ENCODE peak calls at places on chromosomes 7 and 10, in eight cellular contexts. One of them, this sample, is unnamed.

GRCh38 chr7:99194301-99194700 is 13.6 kb downstream of the KPNA7 start:
- DNase-seq in lung: no peak
- DNase-seq in kidney: no peak
- DNase-seq in Peyer's patch: no peak
- DNase-seq in foreskin fibroblast: peak
- DNase-seq in WERI-Rb-1: no peak
- DNase-seq in activated B cell treated with CpG ODN at 0.5 μM for 24 hours: no peak
- DNase-seq in suprapubic skin: no peak
- DNase-seq in this sample: no peak

GRCh38 chr10:78927257-78927995 is 141.3 kb upstream of the ZMIZ1 start:
- DNase-seq in kidney: no peak
- DNase-seq in Peyer's patch: no peak
- DNase-seq in lung: no peak
- DNase-seq in foreskin fibroblast: no peak
- DNase-seq in WERI-Rb-1: no peak
- DNase-seq in suprapubic skin: peak
- DNase-seq in activated B cell treated with CpG ODN at 0.5 μM for 24 hours: no peak
- DNase-seq in this sample: no peak

GRCh38 chr10:24446739-24447138 is 237.8 kb downstream of the KIAA1217 start:
- DNase-seq in foreskin fibroblast: peak
- DNase-seq in kidney: no peak
- DNase-seq in Peyer's patch: no peak
- DNase-seq in suprapubic skin: no peak
- DNase-seq in lung: no peak
- DNase-seq in activated B cell treated with CpG ODN at 0.5 μM for 24 hours: no peak
- DNase-seq in WERI-Rb-1: no peak
- DNase-seq in this sample: peak

GRCh38 chr10:6476989-6477388 is 103.1 kb downstream of the PRKCQ start:
- DNase-seq in activated B cell treated with CpG ODN at 0.5 μM for 24 hours: no peak
- DNase-seq in Peyer's patch: no peak
- DNase-seq in foreskin fibroblast: no peak
- DNase-seq in WERI-Rb-1: no peak
- DNase-seq in kidney: no peak
- DNase-seq in lung: no peak
- DNase-seq in suprapubic skin: no peak
- DNase-seq in this sample: no peak

GRCh38 chr7:85125679-85126078 is 61.2 kb downstream of the SEMA3D start:
- DNase-seq in kidney: no peak
- DNase-seq in activated B cell treated with CpG ODN at 0.5 μM for 24 hours: no peak
- DNase-seq in Peyer's patch: no peak
- DNase-seq in lung: no peak
- DNase-seq in WERI-Rb-1: no peak
- DNase-seq in foreskin fibroblast: peak
- DNase-seq in suprapubic skin: no peak
- DNase-seq in this sample: no peak

GRCh38 chr7:118232837-118233236 is 8.3 kb downstream of the ANKRD7 start:
- DNase-seq in activated B cell treated with CpG ODN at 0.5 μM for 24 hours: no peak
- DNase-seq in foreskin fibroblast: no peak
- DNase-seq in kidney: no peak
- DNase-seq in lung: no peak
- DNase-seq in WERI-Rb-1: no peak
- DNase-seq in suprapubic skin: no peak
- DNase-seq in Peyer's patch: no peak
- DNase-seq in this sample: no peak

GRCh38 chr7:43594020-43594419 is 11.1 kb downstream of the STK17A start:
- DNase-seq in suprapubic skin: no peak
- DNase-seq in activated B cell treated with CpG ODN at 0.5 μM for 24 hours: no peak
- DNase-seq in lung: no peak
- DNase-seq in Peyer's patch: no peak
- DNase-seq in WERI-Rb-1: no peak
- DNase-seq in kidney: no peak
- DNase-seq in foreskin fibroblast: no peak
- DNase-seq in this sample: no peak

GRCh38 chr10:90930070-90930837 is 9.4 kb upstream of the ANKRD1 start:
- DNase-seq in foreskin fibroblast: peak
- DNase-seq in activated B cell treated with CpG ODN at 0.5 μM for 24 hours: no peak
- DNase-seq in lung: no peak
- DNase-seq in kidney: peak
- DNase-seq in suprapubic skin: no peak
- DNase-seq in WERI-Rb-1: peak
- DNase-seq in Peyer's patch: no peak
- DNase-seq in this sample: peak

GRCh38 chr7:135620980-135621850 is 41.1 kb upstream of the STMP1 start:
- DNase-seq in lung: peak
- DNase-seq in WERI-Rb-1: peak
- DNase-seq in suprapubic skin: no peak
- DNase-seq in foreskin fibroblast: peak
- DNase-seq in kidney: no peak
- DNase-seq in activated B cell treated with CpG ODN at 0.5 μM for 24 hours: no peak
- DNase-seq in Peyer's patch: no peak
- DNase-seq in this sample: peak
- TF ChIP-seq CTCF in lung: peak
- TF ChIP-seq CTCF in WERI-Rb-1: peak
- TF ChIP-seq CTCF in suprapubic skin: peak
- TF ChIP-seq CTCF in foreskin fibroblast: peak
- TF ChIP-seq CTCF in kidney: peak
- TF ChIP-seq CTCF in activated B cell treated with CpG ODN at 0.5 μM for 24 hours: peak
- TF ChIP-seq CTCF in Peyer's patch: peak
- TF ChIP-seq CTCF in this sample: peak

DNA sequence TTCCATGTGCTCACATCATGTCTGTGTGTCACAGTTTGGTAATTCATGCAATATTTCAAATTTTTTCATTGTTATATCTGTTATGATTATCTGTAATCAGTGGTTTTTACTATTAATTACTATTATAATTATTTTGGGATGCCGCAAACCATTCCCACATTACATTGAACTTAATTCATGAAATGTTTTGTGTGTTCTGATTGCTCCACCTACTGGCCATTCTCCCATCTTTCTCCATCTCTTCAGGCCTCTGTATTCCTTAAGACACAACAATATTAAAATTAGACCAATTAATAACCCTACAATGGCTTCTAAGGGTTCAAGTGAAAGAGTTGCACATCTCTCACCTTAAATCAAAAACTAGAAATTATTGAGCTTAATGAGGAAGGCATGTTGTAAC is 398.5 kb downstream of the PCDH15 start:
- DNase-seq in lung: no peak
- DNase-seq in WERI-Rb-1: peak
- DNase-seq in foreskin fibroblast: peak
- DNase-seq in suprapubic skin: no peak
- DNase-seq in kidney: no peak
- DNase-seq in Peyer's patch: no peak
- DNase-seq in activated B cell treated with CpG ODN at 0.5 μM for 24 hours: no peak
- DNase-seq in this sample: no peak
- TF ChIP-seq CTCF in lung: no peak
- TF ChIP-seq CTCF in WERI-Rb-1: peak
- TF ChIP-seq CTCF in foreskin fibroblast: no peak
- TF ChIP-seq CTCF in suprapubic skin: no peak
- TF ChIP-seq CTCF in kidney: peak
- TF ChIP-seq CTCF in Peyer's patch: peak
- TF ChIP-seq CTCF in activated B cell treated with CpG ODN at 0.5 μM for 24 hours: no peak
- TF ChIP-seq CTCF in this sample: peak

GRCh38 chr10:119371704-119372663 is 164.6 kb downstream of the GRK5 start:
- DNase-seq in WERI-Rb-1: no peak
- DNase-seq in foreskin fibroblast: no peak
- DNase-seq in lung: no peak
- DNase-seq in activated B cell treated with CpG ODN at 0.5 μM for 24 hours: no peak
- DNase-seq in kidney: no peak
- DNase-seq in Peyer's patch: no peak
- DNase-seq in suprapubic skin: no peak
- DNase-seq in this sample: peak
- TF ChIP-seq CTCF in WERI-Rb-1: no peak
- TF ChIP-seq CTCF in foreskin fibroblast: no peak
- TF ChIP-seq CTCF in lung: no peak
- TF ChIP-seq CTCF in activated B cell treated with CpG ODN at 0.5 μM for 24 hours: no peak
- TF ChIP-seq CTCF in kidney: no peak
- TF ChIP-seq CTCF in Peyer's patch: no peak
- TF ChIP-seq CTCF in suprapubic skin: no peak
- TF ChIP-seq CTCF in this sample: peak

GRCh38 chr7:155371331-155371883 is 73.7 kb downstream of the INSIG1 start:
- DNase-seq in suprapubic skin: peak
- DNase-seq in activated B cell treated with CpG ODN at 0.5 μM for 24 hours: no peak
- DNase-seq in Peyer's patch: no peak
- DNase-seq in WERI-Rb-1: no peak
- DNase-seq in lung: no peak
- DNase-seq in foreskin fibroblast: no peak
- DNase-seq in kidney: peak
- DNase-seq in this sample: no peak

GRCh38 chr7:155373359-155374273 is 75.9 kb downstream of the INSIG1 start:
- DNase-seq in foreskin fibroblast: peak
- DNase-seq in kidney: peak
- DNase-seq in suprapubic skin: no peak
- DNase-seq in WERI-Rb-1: no peak
- DNase-seq in lung: no peak
- DNase-seq in Peyer's patch: no peak
- DNase-seq in activated B cell treated with CpG ODN at 0.5 μM for 24 hours: peak
- DNase-seq in this sample: no peak

GRCh38 chr7:155372782-155373358 is 75.2 kb downstream of the INSIG1 start:
- DNase-seq in lung: no peak
- DNase-seq in foreskin fibroblast: no peak
- DNase-seq in suprapubic skin: no peak
- DNase-seq in kidney: peak
- DNase-seq in activated B cell treated with CpG ODN at 0.5 μM for 24 hours: no peak
- DNase-seq in Peyer's patch: no peak
- DNase-seq in WERI-Rb-1: no peak
- DNase-seq in this sample: no peak

GRCh38 chr7:155369766-155370165 is 72.1 kb downstream of the INSIG1 start:
- DNase-seq in foreskin fibroblast: no peak
- DNase-seq in activated B cell treated with CpG ODN at 0.5 μM for 24 hours: no peak
- DNase-seq in lung: no peak
- DNase-seq in kidney: peak
- DNase-seq in WERI-Rb-1: no peak
- DNase-seq in Peyer's patch: no peak
- DNase-seq in suprapubic skin: peak
- DNase-seq in this sample: no peak

GRCh38 chr7:155371884-155372781 is 74.5 kb downstream of the INSIG1 start:
- DNase-seq in WERI-Rb-1: no peak
- DNase-seq in suprapubic skin: peak
- DNase-seq in kidney: peak
- DNase-seq in foreskin fibroblast: peak
- DNase-seq in activated B cell treated with CpG ODN at 0.5 μM for 24 hours: peak
- DNase-seq in lung: no peak
- DNase-seq in Peyer's patch: no peak
- DNase-seq in this sample: no peak
- TF ChIP-seq CTCF in WERI-Rb-1: no peak
- TF ChIP-seq CTCF in suprapubic skin: no peak
- TF ChIP-seq CTCF in kidney: no peak
- TF ChIP-seq CTCF in foreskin fibroblast: no peak
- TF ChIP-seq CTCF in activated B cell treated with CpG ODN at 0.5 μM for 24 hours: no peak
- TF ChIP-seq CTCF in lung: no peak
- TF ChIP-seq CTCF in Peyer's patch: peak
- TF ChIP-seq CTCF in this sample: no peak

This sample was measured in brain microvascular endothelial cell.